ENCODE peak calls at places on chromosomes 12 and 14, in ten cellular contexts. N is lower leg skin, H is stomach, F is right lobe of liver, W is NB4, J is A549, D is endothelial cell of umbilical vein, T is breast epithelium, O is Peyer's patch, V is heart left ventricle. U is an unnamed sample.
A peak's percentile ranks its signal among the peaks of the same experiment; 100 is the strongest.

GRCh38 chr12:45284096-45284901 is 68.4 kb downstream of the ANO6 start:
- DNase-seq in N (no peak), H (no peak), F (no peak), W (no peak), J (peak; percentile 80), D (peak; percentile 48), T (no peak), O (no peak), V (no peak), U (no peak)

GRCh38 chr12:51593539-51593938 is 2.5 kb downstream of the SCN8A start:
- DNase-seq in N (no peak), H (no peak), F (no peak), W (peak; percentile 68), J (no peak), D (peak; percentile 61), T (no peak), O (no peak), V (no peak), U (peak; percentile 20)

GRCh38 chr12:122023339-122024131 is 1.9 kb downstream of the BCL7A start:
- DNase-seq in N (peak; percentile 95), H (peak; percentile 70), F (peak; percentile 94), W (no peak), J (peak; percentile 55), D (peak; percentile 79), T (peak; percentile 78), O (peak; percentile 61), V (peak; percentile 54), U (peak; percentile 89)

GRCh38 chr12:16036073-16036472 is 124.9 kb downstream of the DERA start:
- DNase-seq in N (no peak), H (no peak), F (no peak), W (no peak), J (no peak), D (no peak), T (no peak), O (no peak), V (no peak), U (no peak)

GRCh38 chr12:109513977-109514376 is 36.5 kb downstream of the UBE3B start:
- DNase-seq in N (no peak), H (no peak), F (no peak), W (no peak), J (no peak), D (no peak), T (no peak), O (no peak), V (no peak), U (no peak)

GRCh38 chr12:44317651-44318126 is 481.8 kb downstream of the TMEM117 start:
- DNase-seq in N (no peak), H (no peak), F (no peak), W (peak; percentile 52), J (peak; percentile 58), D (peak; percentile 7), T (no peak), O (peak; percentile 31), V (no peak), U (no peak)

GRCh38 chr12:130456375-130457199 is 118.9 kb downstream of the PIWIL1 start:
- DNase-seq in N (no peak), H (peak; percentile 68), F (no peak), W (no peak), J (no peak), D (no peak), T (no peak), O (no peak), V (peak; percentile 65), U (peak; percentile 93)

GRCh38 chr12:21336656-21337055 is 1.9 kb upstream of the SLCO1A2 start:
- DNase-seq in N (no peak), H (no peak), F (peak; percentile 69), W (no peak), J (peak; percentile 25), D (no peak), T (no peak), O (no peak), V (no peak), U (no peak)

GRCh38 chr14:72736348-72736747 is 157.6 kb downstream of the DPF3 start:
- DNase-seq in N (peak; percentile 56), H (peak; percentile 21), F (peak; percentile 51), W (no peak), J (peak; percentile 31), D (no peak), T (no peak), O (no peak), V (no peak), U (no peak)

DNA sequence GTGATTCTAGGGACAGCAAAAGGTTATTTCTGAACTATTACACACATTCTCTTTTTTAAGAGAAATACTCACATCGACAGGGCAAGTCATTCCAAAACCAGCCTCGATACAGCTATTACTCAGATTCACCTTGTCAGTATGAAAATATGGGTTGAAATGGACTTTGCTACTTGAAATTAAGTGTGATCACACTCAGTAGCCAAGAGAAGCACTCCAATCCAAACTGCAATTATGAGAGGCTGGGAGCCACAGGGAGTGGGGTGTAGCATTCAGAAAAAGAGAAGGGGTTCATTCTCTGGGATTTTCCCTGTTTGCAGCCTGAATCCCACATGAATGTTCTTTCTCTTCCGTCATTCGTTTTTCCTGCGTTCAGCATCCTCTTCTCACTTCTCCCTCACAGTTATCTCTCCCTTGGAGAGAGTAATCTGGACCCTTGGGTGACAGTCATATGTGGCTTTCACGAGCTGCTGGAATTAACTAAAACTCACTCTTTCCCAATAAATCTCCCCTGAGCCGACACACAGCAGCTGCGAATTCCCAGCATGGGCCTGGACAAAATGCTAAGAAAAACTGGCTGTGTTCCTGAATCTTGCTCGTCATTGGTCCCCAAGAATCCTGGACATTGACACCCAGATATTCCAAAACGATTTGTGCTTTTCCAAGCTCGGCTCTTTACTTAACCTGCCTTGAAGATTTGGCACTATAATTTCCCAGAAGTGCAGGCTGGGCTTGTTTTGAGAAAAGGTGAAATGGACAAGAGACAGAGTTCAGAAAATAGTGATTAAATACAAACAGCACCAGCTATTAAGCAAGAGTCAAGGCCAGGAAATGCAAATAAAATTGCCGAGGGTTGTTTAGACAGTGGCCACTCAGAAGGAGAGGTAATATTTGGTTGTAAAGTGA is 199.5 kb upstream of the PLEKHG7 start:
- DNase-seq in N (no peak), H (no peak), F (peak; percentile 63), W (no peak), J (no peak), D (no peak), T (no peak), O (no peak), V (no peak), U (peak; percentile 4)
- H3K4me3 ChIP-seq in N (no peak overlapping the region), H (no peak overlapping the region), F (peak overlapping the region; percentile 44), W (no peak overlapping the region), J (no peak overlapping the region), D (no peak overlapping the region), T (no peak overlapping the region), O (no peak overlapping the region), V (no peak overlapping the region), U (no peak overlapping the region)

DNA sequence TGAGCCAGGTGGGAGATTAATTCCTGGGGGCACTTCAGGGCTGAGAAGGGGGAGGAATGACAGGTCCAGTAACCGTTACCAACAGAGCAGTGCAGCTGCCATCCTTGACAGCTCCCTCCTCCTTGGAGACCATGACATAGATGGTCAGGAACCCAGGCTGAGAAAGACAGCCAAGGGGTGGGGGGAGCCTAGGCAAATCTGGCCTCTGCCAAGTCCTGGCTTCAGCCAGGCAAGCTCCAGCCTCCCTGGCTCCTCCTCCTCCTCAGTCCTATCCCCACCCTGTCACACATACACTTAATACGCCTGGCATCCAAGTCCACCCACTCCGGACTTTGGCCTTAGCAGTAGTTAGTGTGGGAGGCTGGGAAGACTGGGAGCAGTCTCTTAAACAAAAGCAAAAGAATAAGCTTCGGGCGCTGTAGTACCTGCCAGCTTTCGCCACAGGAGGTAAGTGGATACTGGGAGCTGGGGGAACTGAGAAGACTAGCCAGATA is at the start of gene RDH5:
- DNase-seq in N (no peak), H (peak; percentile 87), F (peak; percentile 92), W (no peak), J (peak; percentile 80), D (no peak), T (peak; percentile 76), O (peak; percentile 85), V (peak; percentile 91), U (no peak)
- TF ChIP-seq POLR2A in N (no peak), H (no peak), F (peak; percentile 56), W (no peak), J (no peak), D (no peak), T (no peak), O (peak; percentile 94), V (no peak), U (no peak)

GRCh38 chr14:101823081-101823480 is 61.6 kb downstream of the PPP2R5C start:
- DNase-seq in N (no peak), H (no peak), F (no peak), W (no peak), J (no peak), D (no peak), T (no peak), O (no peak), V (no peak), U (no peak)
- H3K4me3 ChIP-seq in N (no peak overlapping the region), H (peak overlapping the region; percentile 20), F (no peak overlapping the region), W (no peak overlapping the region), J (no peak overlapping the region), D (no peak overlapping the region), T (peak overlapping the region; percentile 43), O (peak overlapping the region; percentile 31), V (peak overlapping the region; percentile 13), U (no peak overlapping the region)

DNA sequence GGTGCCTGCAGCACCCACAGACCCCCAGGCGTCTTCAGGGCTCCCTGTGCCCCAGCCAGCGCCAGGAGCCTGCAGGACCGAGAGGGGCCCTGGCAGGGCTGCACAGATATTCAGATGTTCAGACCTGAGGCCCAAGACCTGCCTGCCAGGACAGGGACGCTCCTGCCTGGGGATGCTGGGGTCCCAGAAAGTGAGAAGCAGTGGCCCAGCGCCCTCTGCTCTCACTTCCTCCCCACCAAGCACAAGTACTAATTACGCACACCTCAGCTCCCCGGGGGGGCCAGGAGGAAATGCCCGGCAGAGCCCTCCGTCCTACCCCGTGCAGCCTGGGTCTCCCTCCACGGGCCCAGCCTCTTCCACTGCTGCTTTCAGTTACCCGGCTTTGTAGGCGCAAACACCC is 28.8 kb upstream of the INF2 start:
- DNase-seq in N (no peak), H (no peak), F (no peak), W (peak; percentile 69), J (no peak), D (no peak), T (no peak), O (no peak), V (no peak), U (no peak)
- TF ChIP-seq POLR2A in N (no peak), H (no peak), F (no peak), W (no peak), J (no peak), D (no peak), T (no peak), O (no peak), V (no peak), U (no peak)

DNA sequence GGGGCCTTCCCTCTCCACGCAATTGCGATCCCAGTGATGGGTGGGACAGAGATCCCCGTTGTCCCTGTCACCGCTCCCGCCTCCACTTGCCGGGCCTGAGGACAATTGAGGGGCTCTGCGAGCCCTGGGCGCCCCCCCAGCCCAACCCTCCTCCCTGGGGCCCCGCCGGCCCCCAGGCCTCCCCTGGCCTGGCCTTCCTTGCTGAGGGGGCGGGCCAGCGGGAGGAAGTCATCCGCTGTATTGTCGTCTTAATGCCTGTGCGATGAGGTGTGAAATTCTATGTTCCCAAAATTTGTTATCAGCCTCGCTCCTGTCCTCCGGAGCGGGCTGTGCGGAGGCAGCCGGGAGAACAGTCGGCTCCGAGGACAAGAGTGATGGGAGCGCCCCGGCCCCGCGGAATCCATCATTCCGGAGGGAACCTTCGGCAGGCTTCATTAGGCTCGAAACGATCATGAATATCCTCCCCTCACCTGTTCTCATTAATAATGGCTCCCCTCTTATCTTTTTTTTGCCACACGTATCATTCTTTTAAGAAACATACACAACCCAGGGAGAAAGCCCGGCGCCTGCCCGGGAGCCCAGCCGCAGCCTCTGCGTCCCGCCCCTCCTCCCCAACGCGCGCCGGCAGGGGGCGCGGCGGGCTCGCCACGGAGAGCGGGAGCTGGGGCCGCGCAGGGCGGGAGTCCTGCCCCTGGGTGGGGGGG is 17.3 kb upstream of the DLK1 start:
- DNase-seq in N (no peak), H (no peak), F (no peak), W (no peak), J (no peak), D (peak; percentile 24), T (peak; percentile 22), O (peak; percentile 65), V (no peak), U (peak; percentile 36)
- H3K4me3 ChIP-seq in N (no peak overlapping the region), H (peak overlapping the region; percentile 15), F (no peak overlapping the region), W (no peak overlapping the region), J (no peak overlapping the region), D (no peak overlapping the region), T (peak overlapping the region; percentile 52), O (peak overlapping the region; percentile 12), V (peak overlapping the region; percentile 24), U (no peak overlapping the region)